ENCODE peak calls at places on chromosome 16, in six cellular contexts. S, O, E, V, Q and H are unnamed samples.

GRCh38 chr16:53744449-53744848 is 40.5 kb downstream of the FTO start:
- DNase-seq in S (no peak), O (no peak), E (no peak), V (peak), Q (no peak), H (peak)

GRCh38 chr16:87661561-87661960 is 59.3 kb downstream of the JPH3 start:
- DNase-seq in S (peak), O (peak), E (peak), V (peak), Q (peak), H (no peak)

GRCh38 chr16:89102777-89103073 is 9.1 kb downstream of the ACSF3 start:
- DNase-seq in S (no peak), O (no peak), E (no peak), V (no peak), Q (no peak), H (no peak)

GRCh38 chr16:66409156-66409555 is 17.9 kb upstream of the BEAN1 start:
- DNase-seq in S (peak), O (no peak), E (peak), V (peak), Q (no peak), H (no peak)

GRCh38 chr16:89506791-89507191 is 1.4 kb upstream of the SPG7 start:
- DNase-seq in S (no peak), O (no peak), E (no peak), V (no peak), Q (no peak), H (no peak)

GRCh38 chr16:48531011-48531962 is 78.7 kb downstream of the N4BP1 start:
- DNase-seq in S (peak), O (no peak), E (peak), V (no peak), Q (peak), H (no peak)

GRCh38 chr16:57532251-57532625 is 4.1 kb downstream of the CCDC102A start:
- DNase-seq in S (no peak), O (no peak), E (no peak), V (no peak), Q (no peak), H (no peak)

GRCh38 chr16:82699711-82700495 is 73.1 kb downstream of the CDH13 start:
- DNase-seq in S (peak), O (no peak), E (peak), V (peak), Q (no peak), H (no peak)

GRCh38 chr16:85090166-85090565 is 22.1 kb downstream of the CIBAR2 start:
- DNase-seq in S (no peak), O (no peak), E (no peak), V (peak), Q (no peak), H (no peak)

GRCh38 chr16:85034591-85035433 is 7.2 kb downstream of the KIAA0513 start:
- DNase-seq in S (no peak), O (no peak), E (no peak), V (no peak), Q (no peak), H (no peak)

GRCh38 chr16:27246439-27246838 is 22.1 kb downstream of the NSMCE1 start:
- DNase-seq in S (no peak), O (no peak), E (no peak), V (no peak), Q (no peak), H (no peak)

GRCh38 chr16:70778901-70779309 is 22.1 kb downstream of the VAC14 start:
- DNase-seq in S (peak), O (no peak), E (peak), V (peak), Q (peak), H (no peak)

GRCh38 chr16:86375841-86376240 is 134.5 kb upstream of the FOXF1 start:
- DNase-seq in S (peak), O (no peak), E (no peak), V (no peak), Q (no peak), H (no peak)

GRCh38 chr16:16861546-16861945 is 482.6 kb downstream of the NPIPA7 start:
- DNase-seq in S (peak), O (no peak), E (peak), V (peak), Q (peak), H (peak)

GRCh38 chr16:31147574-31147973 is 2.3 kb downstream of the PRSS36 start:
- DNase-seq in S (no peak), O (no peak), E (no peak), V (no peak), Q (no peak), H (no peak)

GRCh38 chr16:57051696-57052228 is 40.6 kb upstream of the CPNE2 start:
- DNase-seq in S (no peak), O (no peak), E (no peak), V (no peak), Q (no peak), H (no peak)

GRCh38 chr16:57612494-57612893 is 15.9 kb upstream of the ADGRG1 start:
- DNase-seq in S (no peak), O (no peak), E (no peak), V (no peak), Q (no peak), H (no peak)

GRCh38 chr16:23678430-23679273 is at the start of gene PLK1:
- DNase-seq in S (peak), O (peak), E (peak), V (peak), Q (peak), H (peak)

GRCh38 chr16:88940196-88941050 is 36.6 kb downstream of the CBFA2T3 start:
- DNase-seq in S (peak), O (no peak), E (no peak), V (no peak), Q (no peak), H (no peak)

GRCh38 chr16:64130140-64130539 is 991.7 kb downstream of the CDH11 start:
- DNase-seq in S (no peak), O (no peak), E (no peak), V (no peak), Q (no peak), H (no peak)

GRCh38 chr16:86016201-86016965 is 117.4 kb downstream of the IRF8 start:
- DNase-seq in S (peak), O (no peak), E (peak), V (peak), Q (peak), H (peak)

GRCh38 chr16:15509593-15510520 is 75.5 kb downstream of the BMERB1 start:
- DNase-seq in S (peak), O (no peak), E (no peak), V (no peak), Q (no peak), H (no peak)

GRCh38 chr16:56093055-56093454 is 98.2 kb upstream of the GNAO1 start:
- DNase-seq in S (no peak), O (no peak), E (no peak), V (peak), Q (no peak), H (no peak)

GRCh38 chr16:88005148-88005547 is 53.9 kb downstream of the BANP start:
- DNase-seq in S (no peak), O (peak), E (no peak), V (no peak), Q (peak), H (no peak)

GRCh38 chr16:85168732-85169256 is 56.5 kb upstream of the CIBAR2 start:
- DNase-seq in S (peak), O (no peak), E (peak), V (no peak), Q (peak), H (no peak)

GRCh38 chr16:68331879-68332410 is 21.1 kb downstream of the PRMT7 start:
- DNase-seq in S (peak), O (no peak), E (peak), V (no peak), Q (no peak), H (no peak)

GRCh38 chr16:28218109-28218508 is 6.3 kb upstream of the XPO6 start:
- DNase-seq in S (peak), O (no peak), E (peak), V (peak), Q (no peak), H (no peak)

GRCh38 chr16:67148656-67149275 is 2.0 kb downstream of the B3GNT9 start:
- DNase-seq in S (no peak), O (no peak), E (no peak), V (no peak), Q (no peak), H (no peak)

GRCh38 chr16:75398333-75398732 is 35.0 kb downstream of the CFDP1 start:
- DNase-seq in S (no peak), O (no peak), E (no peak), V (no peak), Q (no peak), H (no peak)

GRCh38 chr16:69112285-69113129 is 7.1 kb downstream of the HAS3 start:
- DNase-seq in S (peak), O (no peak), E (peak), V (no peak), Q (peak), H (peak)

GRCh38 chr16:85989863-85990643 is 91.1 kb downstream of the IRF8 start:
- DNase-seq in S (peak), O (no peak), E (no peak), V (no peak), Q (no peak), H (no peak)

GRCh38 chr16:27911486-27911885 is 152.0 kb downstream of the GSG1L start:
- DNase-seq in S (no peak), O (no peak), E (no peak), V (no peak), Q (no peak), H (no peak)

GRCh38 chr16:11691235-11691634 is 23.0 kb downstream of the SNN start:
- DNase-seq in S (no peak), O (no peak), E (no peak), V (no peak), Q (no peak), H (no peak)